ENCODE peak calls at places on chromosomes 2 and 18, in seven cellular contexts. E, M, D, Z, N, P and J are unnamed samples.

GRCh38 chr2:96540136-96540535 is 3.6 kb downstream of the ARID5A start:
- DNase-seq in P (no peak), N (no peak), Z (peak; percentile 84), M (no peak), E (no peak), D (peak; percentile 41), J (no peak)

GRCh38 chr2:178825183-178825582 is 18.0 kb upstream of the TTN start:
- DNase-seq in N (no peak), M (no peak), P (no peak), D (peak; percentile 84), Z (peak; percentile 56), E (no peak), J (no peak)

GRCh38 chr18:28485918-28486317 is 309.0 kb upstream of the CDH2 start:
- DNase-seq in N (no peak), Z (no peak), M (no peak), D (no peak), E (no peak), P (no peak), J (no peak)

GRCh38 chr2:57698935-57699449 is 347.6 kb upstream of the VRK2 start:
- DNase-seq in Z (no peak), N (no peak), E (no peak), P (no peak), D (no peak), M (no peak), J (no peak)

GRCh38 chr2:8078760-8079159 is 603.1 kb upstream of the ID2 start:
- DNase-seq in P (no peak), N (no peak), E (no peak), M (no peak), D (no peak), Z (peak; percentile 26), J (no peak)

GRCh38 chr2:126700073-126700581 is 44.2 kb downstream of the GYPC start:
- DNase-seq in P (no peak), M (no peak), N (no peak), E (no peak), Z (no peak), D (peak; percentile 27), J (no peak)

GRCh38 chr2:101698419-101699190 is 1.1 kb downstream of the MAP4K4 start:
- DNase-seq in N (peak; percentile 63), D (peak; percentile 45), M (no peak), Z (peak; percentile 37), P (no peak), E (no peak), J (no peak)

GRCh38 chr2:189613077-189613636 is 32.6 kb upstream of the SLC40A1 start:
- DNase-seq in M (no peak), E (no peak), D (peak; percentile 93), P (no peak), Z (peak; percentile 94), N (no peak), J (no peak)

GRCh38 chr2:168034586-168034985 is 212.8 kb downstream of the STK39 start:
- DNase-seq in E (no peak), M (no peak), D (no peak), P (no peak), N (no peak), Z (no peak), J (no peak)

GRCh38 chr2:54967759-54968365 is 82.4 kb downstream of the RTN4 start:
- DNase-seq in M (no peak), Z (no peak), E (no peak), D (no peak), P (no peak), N (no peak), J (no peak)

GRCh38 chr18:13983506-13983905 is 68.2 kb upstream of the MC2R start:
- DNase-seq in N (no peak), M (no peak), D (no peak), Z (no peak), E (no peak), P (no peak), J (no peak)

GRCh38 chr2:43714164-43714563 is 37.9 kb upstream of the C1GALT1C1L start:
- DNase-seq in E (no peak), M (no peak), N (peak; percentile 37), Z (peak; percentile 85), D (peak; percentile 75), P (no peak), J (no peak)

GRCh38 chr18:59263566-59264135 is 9.6 kb downstream of the RAX start:
- DNase-seq in E (no peak), Z (peak; percentile 84), D (no peak), N (no peak), M (no peak), P (no peak), J (no peak)

GRCh38 chr2:125259441-125259840 is 1234.4 kb downstream of the CNTNAP5 start:
- DNase-seq in M (no peak), P (no peak), E (no peak), N (no peak), Z (no peak), D (no peak), J (no peak)

GRCh38 chr2:16554184-16554583 is 111.5 kb downstream of the CYRIA start:
- DNase-seq in M (no peak), Z (no peak), N (no peak), P (no peak), E (no peak), D (no peak), J (no peak)

GRCh38 chr2:120423167-120423943 is 77.4 kb downstream of the INHBB start:
- DNase-seq in Z (no peak), N (no peak), D (no peak), E (no peak), P (no peak), M (no peak), J (no peak)

GRCh38 chr18:3585656-3586509 is 135.9 kb downstream of the TGIF1 start:
- DNase-seq in N (peak; percentile 86), D (peak; percentile 67), M (peak; percentile 87), P (peak; percentile 89), Z (peak; percentile 75), E (peak; percentile 88), J (peak; percentile 85)

GRCh38 chr2:128986026-128986720 is 667.5 kb upstream of the HS6ST1 start:
- DNase-seq in P (no peak), M (no peak), Z (peak; percentile 36), E (no peak), N (no peak), D (peak; percentile 51), J (no peak)

GRCh38 chr18:62957885-62958472 is 242.6 kb downstream of the PHLPP1 start:
- DNase-seq in P (peak; percentile 53), M (no peak), Z (peak; percentile 52), D (peak; percentile 26), E (peak; percentile 51), N (peak; percentile 67), J (peak; percentile 71)

GRCh38 chr2:158686166-158686792 is 108.8 kb upstream of the DAPL1 start:
- DNase-seq in Z (no peak), P (no peak), D (peak; percentile 61), N (no peak), E (no peak), M (no peak), J (no peak)

GRCh38 chr2:86307431-86307830 is 30.0 kb downstream of the REEP1 start:
- DNase-seq in E (no peak), P (no peak), N (no peak), M (no peak), D (no peak), Z (no peak), J (no peak)

GRCh38 chr2:86311879-86312278 is 25.5 kb downstream of the REEP1 start:
- DNase-seq in D (no peak), Z (no peak), M (no peak), N (no peak), P (no peak), E (no peak), J (no peak)

GRCh38 chr2:86308356-86308755 is 29.1 kb downstream of the REEP1 start:
- DNase-seq in P (no peak), N (no peak), E (no peak), D (no peak), Z (no peak), M (no peak), J (no peak)

GRCh38 chr2:86308984-86309695 is 28.3 kb downstream of the REEP1 start:
- DNase-seq in P (no peak), D (no peak), E (no peak), M (no peak), N (no peak), Z (no peak), J (no peak)

GRCh38 chr2:86309966-86310365 is 27.5 kb downstream of the REEP1 start:
- DNase-seq in P (no peak), M (no peak), N (peak; percentile 19), D (no peak), Z (no peak), E (no peak), J (no peak)
- TF ChIP-seq CTCF in P (no peak), M (no peak), N (no peak), D (peak; percentile 1), Z (no peak), E (no peak), J (no peak)

DNA sequence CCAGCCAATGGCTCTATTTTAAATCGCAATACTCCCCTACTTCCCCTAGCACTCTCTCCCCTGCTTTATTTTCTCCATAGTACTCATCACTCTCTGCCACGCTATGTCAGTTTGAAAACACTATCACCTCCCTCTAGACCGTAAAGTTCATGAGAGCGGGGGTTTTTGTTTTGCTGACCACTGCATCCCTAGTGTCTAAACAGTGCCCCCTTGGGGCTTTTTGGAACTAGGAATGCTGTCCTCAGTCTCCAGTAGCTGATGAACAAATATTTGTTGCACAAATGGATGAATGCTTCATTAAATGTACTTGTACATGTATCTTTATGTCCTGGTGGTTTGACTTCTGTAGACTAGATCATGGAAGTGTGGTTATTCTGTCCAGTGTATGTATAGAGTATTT is 44.2 kb downstream of the ATOH8 start:
- DNase-seq in E (no peak), M (no peak), P (no peak), Z (peak; percentile 10), N (peak; percentile 58), D (no peak), J (peak; percentile 44)
- TF ChIP-seq CTCF in E (no peak), M (peak; percentile 33), P (peak; percentile 53), Z (peak; percentile 26), N (peak; percentile 44), D (peak; percentile 65), J (peak; percentile 24)

DNA sequence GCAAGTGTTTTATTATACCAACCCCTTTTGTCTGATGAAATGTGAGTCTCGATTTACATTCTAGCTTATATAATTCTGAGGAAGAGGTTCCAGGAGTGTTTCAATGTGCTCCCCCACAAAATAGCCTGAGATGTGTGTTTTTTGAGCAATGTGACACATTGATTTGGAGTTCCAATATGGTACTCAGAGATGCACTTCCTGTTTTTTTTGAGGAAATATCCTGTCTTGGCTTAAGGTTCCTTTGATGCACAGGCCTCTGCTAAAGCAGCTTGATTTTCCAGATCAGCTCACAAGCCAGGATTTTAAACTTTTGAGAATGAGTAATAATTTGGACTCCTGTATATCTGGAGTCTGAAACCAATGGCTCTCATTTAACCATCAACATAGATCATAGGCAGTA is 221.4 kb downstream of the ACTR3 start:
- DNase-seq in N (no peak), D (no peak), Z (no peak), E (no peak), P (no peak), M (no peak), J (no peak)
- TF ChIP-seq CTCF in N (no peak), D (no peak), Z (no peak), E (no peak), P (no peak), M (no peak), J (no peak)

GRCh38 chr2:24179683-24180082 is 4.8 kb downstream of the FAM228A start:
- DNase-seq in E (no peak), D (no peak), Z (no peak), P (no peak), N (peak; percentile 86), M (no peak), J (no peak)

GRCh38 chr2:24174851-24175277 is at the start of gene FAM228A:
- DNase-seq in P (no peak), E (no peak), Z (no peak), N (no peak), D (no peak), M (no peak), J (no peak)

GRCh38 chr2:24176326-24176725 is 1.5 kb downstream of the FAM228A start:
- DNase-seq in M (no peak), D (no peak), P (no peak), E (no peak), Z (no peak), N (no peak), J (no peak)

GRCh38 chr2:24175631-24176030 is 778 bp downstream of the FAM228A start:
- DNase-seq in D (no peak), E (no peak), P (no peak), M (no peak), Z (peak; percentile 13), N (no peak), J (no peak)
- TF ChIP-seq CTCF in D (peak; percentile 20), E (peak; percentile 7), P (no peak), M (no peak), Z (no peak), N (no peak), J (no peak)